ENCODE peak calls at places on chromosome 7, in ten cellular contexts. Y, M, Z, D, J, A, X, Q, F and H are unnamed samples.

GRCh38 chr7:74572301-74573090 is 85.0 kb upstream of the GTF2I start:
- DNase-seq in Y (no peak), D (no peak), J (no peak), Z (peak; percentile 34), Q (no peak), M (no peak), F (no peak), X (peak; percentile 50), A (no peak), H (no peak)

GRCh38 chr7:30074422-30075030 is 46.3 kb downstream of the PLEKHA8 start:
- DNase-seq in Q (no peak), J (no peak), X (no peak), D (peak; percentile 68), M (peak; percentile 31), F (no peak), A (peak; percentile 59), Y (no peak), Z (no peak), H (no peak)

GRCh38 chr7:22444181-22444966 is 55.6 kb downstream of the STEAP1B start:
- DNase-seq in Z (peak; percentile 43), X (no peak), D (peak; percentile 42), F (no peak), J (no peak), Y (no peak), M (no peak), A (no peak), Q (no peak), H (no peak)

GRCh38 chr7:157002819-157003421 is 7.5 kb downstream of the MNX1 start:
- DNase-seq in Z (no peak), Q (no peak), Y (no peak), M (peak; percentile 81), X (no peak), D (no peak), F (no peak), J (no peak), A (no peak), H (no peak)

GRCh38 chr7:57361406-57361805 is 88.6 kb upstream of the ZNF716 start:
- DNase-seq in Y (no peak), A (no peak), Z (no peak), J (no peak), D (no peak), F (no peak), X (no peak), M (no peak), Q (no peak), H (no peak)

GRCh38 chr7:151607464-151607867 is 87.8 kb upstream of the RHEB start:
- DNase-seq in J (no peak), F (no peak), Q (no peak), Z (no peak), A (peak; percentile 64), Y (no peak), D (no peak), X (no peak), M (no peak), H (no peak)

GRCh38 chr7:49438281-49438680 is 335.2 kb upstream of the VWC2 start:
- DNase-seq in F (no peak), D (no peak), Q (no peak), J (no peak), M (no peak), Z (no peak), X (no peak), Y (no peak), A (no peak), H (no peak)

GRCh38 chr7:314853-315252 is 24.9 kb downstream of the FOXL3 start:
- DNase-seq in Z (no peak), X (no peak), Y (peak; percentile 18), A (no peak), M (no peak), D (no peak), F (no peak), Q (no peak), J (no peak), H (no peak)

GRCh38 chr7:73933091-73933490 is 72.1 kb downstream of the TMEM270 start:
- DNase-seq in Y (no peak), X (no peak), A (no peak), M (no peak), J (no peak), Q (no peak), D (peak; percentile 14), Z (no peak), F (no peak), H (no peak)

GRCh38 chr7:151152935-151153513 is 14.5 kb downstream of the GBX1 start:
- DNase-seq in Z (no peak), X (no peak), D (no peak), Y (no peak), A (no peak), F (no peak), Q (no peak), J (no peak), M (no peak), H (no peak)

GRCh38 chr7:85573346-85573745 is 386.5 kb upstream of the SEMA3D start:
- DNase-seq in F (no peak), D (no peak), Q (no peak), Y (no peak), J (no peak), Z (no peak), M (no peak), A (no peak), X (no peak), H (no peak)

GRCh38 chr7:129741743-129742213 is 130.3 kb downstream of the NRF1 start:
- DNase-seq in Z (no peak), Y (no peak), F (no peak), M (peak; percentile 66), X (no peak), Q (no peak), J (no peak), A (no peak), D (no peak), H (no peak)

GRCh38 chr7:132321387-132321786 is 254.9 kb downstream of the PLXNA4 start:
- DNase-seq in J (no peak), D (peak; percentile 12), A (no peak), Z (no peak), F (no peak), X (no peak), M (peak; percentile 8), Q (peak; percentile 26), Y (no peak), H (no peak)

GRCh38 chr7:27124096-27124978 is 6.2 kb downstream of the HOXA4 start:
- DNase-seq in M (no peak), Z (no peak), F (peak; percentile 80), A (no peak), J (no peak), Q (no peak), X (no peak), Y (no peak), D (no peak), H (no peak)

GRCh38 chr7:192035-192649 is at the start of gene FAM20C:
- DNase-seq in X (peak; percentile 87), A (peak; percentile 84), Z (peak; percentile 91), F (peak; percentile 84), M (peak; percentile 77), Q (peak; percentile 53), J (peak; percentile 27), D (peak; percentile 89), Y (no peak), H (peak; percentile 19)

GRCh38 chr7:92602352-92603088 is 12.3 kb upstream of the FAM133B start:
- DNase-seq in M (no peak), Z (no peak), X (no peak), F (no peak), J (no peak), D (peak; percentile 32), A (no peak), Y (no peak), Q (no peak), H (no peak)

GRCh38 chr7:12637819-12638592 is 49.4 kb upstream of the ARL4A start:
- DNase-seq in Z (no peak), D (no peak), Y (no peak), X (no peak), J (no peak), Q (no peak), A (no peak), F (no peak), M (no peak), H (no peak)

GRCh38 chr7:108144931-108145330 is 14.8 kb upstream of the LAMB4 start:
- DNase-seq in A (no peak), F (no peak), X (no peak), Q (no peak), D (no peak), Y (no peak), Z (no peak), J (no peak), M (no peak), H (no peak)

GRCh38 chr7:108142675-108143259 is 12.6 kb upstream of the LAMB4 start:
- DNase-seq in J (no peak), Z (no peak), M (no peak), A (no peak), Q (no peak), F (no peak), Y (no peak), D (no peak), X (no peak), H (no peak)

GRCh38 chr7:108142180-108142579 is 12.0 kb upstream of the LAMB4 start:
- DNase-seq in X (no peak), M (no peak), Q (no peak), F (no peak), D (no peak), A (no peak), Y (no peak), J (no peak), Z (no peak), H (no peak)

GRCh38 chr7:108145401-108145800 is 15.2 kb upstream of the LAMB4 start:
- DNase-seq in A (no peak), Y (no peak), F (no peak), J (no peak), D (no peak), X (no peak), Q (no peak), Z (no peak), M (peak; percentile 10), H (no peak)

GRCh38 chr7:108143658-108144420 is 13.7 kb upstream of the LAMB4 start:
- DNase-seq in M (no peak), Z (no peak), F (no peak), Y (no peak), A (no peak), Q (no peak), J (no peak), D (no peak), X (no peak), H (no peak)
- TF ChIP-seq CTCF in M (no peak), Z (no peak), F (no peak), Y (no peak), A (no peak), Q (peak; percentile 17), J (no peak), D (peak; percentile 2), X (no peak), H (no peak)

GRCh38 chr7:40138973-40139372 is 4.2 kb downstream of the SUGCT start:
- DNase-seq in M (no peak), D (no peak), X (no peak), J (no peak), Q (no peak), A (no peak), Z (no peak), F (no peak), Y (no peak), H (no peak)
- TF ChIP-seq CTCF in M (no peak), D (no peak), X (no peak), J (no peak), Q (no peak), A (no peak), Z (no peak), F (no peak), Y (no peak), H (no peak)

GRCh38 chr7:43479042-43479441 is 103.9 kb upstream of the STK17A start:
- DNase-seq in D (no peak), Q (no peak), A (peak; percentile 50), Z (no peak), Y (no peak), J (no peak), M (no peak), X (no peak), F (no peak), H (no peak)
- TF ChIP-seq CTCF in D (no peak), Q (peak; percentile 18), A (no peak), Z (no peak), Y (peak; percentile 50), J (no peak), M (peak; percentile 15), X (no peak), F (no peak), H (no peak)

GRCh38 chr7:100190059-100190711 is 12.5 kb downstream of the STAG3 start:
- DNase-seq in Z (no peak), Y (no peak), F (no peak), J (no peak), D (peak; percentile 62), A (peak; percentile 44), X (no peak), M (no peak), Q (no peak), H (no peak)
- TF ChIP-seq CTCF in Z (no peak), Y (peak; percentile 79), F (peak; percentile 40), J (peak; percentile 56), D (peak; percentile 41), A (peak; percentile 46), X (peak; percentile 58), M (peak; percentile 28), Q (peak; percentile 55), H (peak; percentile 55)